ENCODE peak calls at places on chromosomes 2 and 18, in four cellular contexts. K, U, F and S are unnamed samples.

GRCh38 chr2:190060626-190061025 is 1.9 kb downstream of the MSTN start:
- DNase-seq in F (no peak), K (no peak), U (no peak), S (no peak)

GRCh38 chr18:8667846-8668245 is 37.5 kb upstream of the MTCL1 start:
- DNase-seq in K (no peak), U (no peak), F (no peak), S (no peak)

GRCh38 chr18:2889761-2890192 is 43.0 kb downstream of the EMILIN2 start:
- DNase-seq in K (no peak), F (no peak), U (no peak), S (no peak)

GRCh38 chr2:224142397-224143312 is 103.6 kb upstream of the SERPINE2 start:
- DNase-seq in U (no peak), F (no peak), K (peak), S (no peak)

GRCh38 chr2:36485521-36485920 is 112.4 kb downstream of the FEZ2 start:
- DNase-seq in K (peak), U (no peak), F (no peak), S (no peak)

GRCh38 chr2:16625201-16625729 is 40.4 kb downstream of the CYRIA start:
- DNase-seq in U (peak), F (no peak), K (no peak), S (no peak)

GRCh38 chr18:35038881-35039491 is 2.2 kb upstream of the MAPRE2 start:
- DNase-seq in K (no peak), F (no peak), U (peak), S (no peak)

GRCh38 chr2:238326801-238327365 is 6.6 kb downstream of the TRAF3IP1 start:
- DNase-seq in U (no peak), K (no peak), F (no peak), S (no peak)

GRCh38 chr2:26613241-26614204 is 27.6 kb downstream of the CIB4 start:
- DNase-seq in K (no peak), F (no peak), U (no peak), S (no peak)

GRCh38 chr18:69585696-69586095 is 185.0 kb downstream of the DOK6 start:
- DNase-seq in F (no peak), K (no peak), U (no peak), S (no peak)

GRCh38 chr2:2269989-2270562 is 61.0 kb downstream of the MYT1L start:
- DNase-seq in K (no peak), U (no peak), F (no peak), S (no peak)

GRCh38 chr2:236820763-236821344 is 251.2 kb downstream of the ACKR3 start:
- DNase-seq in K (no peak), U (no peak), F (no peak), S (no peak)

GRCh38 chr2:216777637-216778273 is 82.1 kb downstream of the TNP1 start:
- DNase-seq in F (peak), U (peak), K (no peak), S (peak)

GRCh38 chr2:8119782-8120551 is 561.9 kb upstream of the ID2 start:
- DNase-seq in U (no peak), K (peak), F (no peak), S (no peak)

GRCh38 chr18:48913201-48913600 is 37.6 kb downstream of the SMAD7 start:
- DNase-seq in F (no peak), U (peak), K (no peak), S (no peak)

GRCh38 chr2:219912530-219912929 is 285.1 kb downstream of the SLC4A3 start:
- DNase-seq in F (peak), K (peak), U (no peak), S (no peak)

GRCh38 chr18:79788096-79789085 is 9.3 kb upstream of the KCNG2 start:
- DNase-seq in K (no peak), U (no peak), F (peak), S (no peak)

GRCh38 chr2:109322111-109322510 is 193.1 kb downstream of the SH3RF3 start:
- DNase-seq in F (no peak), K (peak), U (no peak), S (no peak)

GRCh38 chr2:29628078-29628765 is 293.2 kb downstream of the ALK start:
- DNase-seq in U (no peak), K (no peak), F (no peak), S (no peak)

GRCh38 chr2:49770919-49771318 is 616.6 kb upstream of the FSHR start:
- DNase-seq in F (peak), K (peak), U (no peak), S (peak)

GRCh38 chr2:105568323-105568610 is 169.4 kb upstream of the FHL2 start:
- DNase-seq in F (no peak), U (no peak), K (no peak), S (no peak)
- TF ChIP-seq CTCF in F (no peak), U (no peak), K (no peak), S (no peak)

DNA sequence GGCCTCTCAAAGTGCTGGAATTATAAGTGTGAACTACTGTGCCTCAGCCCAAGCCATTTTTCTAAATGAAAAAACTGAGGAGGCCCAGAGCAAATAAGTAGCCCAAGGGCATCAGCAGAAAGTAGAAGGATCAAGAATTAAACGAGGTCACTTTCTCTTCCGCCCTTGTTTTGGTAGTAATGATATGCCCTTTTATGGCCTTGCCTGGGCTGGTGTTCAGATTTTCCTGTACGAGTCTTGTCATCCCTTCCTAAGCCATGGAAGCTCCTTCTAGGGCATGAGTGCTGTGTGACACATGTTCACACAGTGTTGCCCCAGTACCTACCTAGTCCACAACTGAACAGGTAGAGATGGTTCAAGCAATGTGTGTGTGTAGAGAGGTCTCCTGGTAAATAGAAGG is 6.6 kb downstream of the HPCAL1 start:
- DNase-seq in K (no peak), F (no peak), U (no peak), S (no peak)
- TF ChIP-seq CTCF in K (no peak), F (no peak), U (no peak), S (no peak)

GRCh38 chr2:119252186-119253113 is 28.8 kb downstream of the STEAP3 start:
- DNase-seq in F (no peak), K (peak), U (no peak), S (no peak)
- TF ChIP-seq CTCF in F (no peak), K (no peak), U (no peak), S (no peak)

DNA sequence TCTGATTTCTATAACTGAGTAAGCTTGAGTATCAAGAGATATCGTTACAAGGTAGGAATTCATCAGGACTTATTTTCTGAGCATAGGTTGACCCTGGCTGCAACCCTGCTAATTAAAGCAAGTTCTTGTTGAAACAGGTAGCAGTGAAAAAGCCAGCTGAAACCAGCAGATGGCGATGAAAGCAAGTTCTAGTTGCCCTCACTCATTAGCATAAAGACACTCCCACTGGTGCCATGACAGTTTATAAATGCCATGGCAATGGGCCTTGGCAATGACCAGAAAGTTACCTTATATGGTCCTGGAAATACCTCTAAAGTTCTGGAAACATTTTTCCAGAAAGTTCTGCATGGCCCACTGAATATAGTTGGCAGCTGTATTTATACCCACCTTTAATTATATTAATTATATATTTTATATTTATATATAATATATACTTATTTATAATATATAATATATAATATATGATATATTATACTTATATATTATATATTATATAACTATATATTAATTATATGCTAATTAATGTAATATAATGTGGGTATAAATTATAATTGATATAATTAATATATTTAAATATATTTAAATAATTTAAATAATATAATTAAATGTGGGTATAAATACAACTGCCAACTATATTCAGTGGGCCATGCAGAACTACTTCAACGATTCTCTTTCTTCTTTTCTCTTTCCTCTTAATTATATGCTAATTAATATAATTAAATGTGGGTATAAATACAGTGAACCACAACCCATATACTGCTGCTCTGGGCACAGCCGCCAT is 188.0 kb downstream of the CDH7 start:
- DNase-seq in K (peak), U (peak), F (peak), S (peak)
- TF ChIP-seq CTCF in K (peak), U (peak), F (peak), S (peak)

DNA sequence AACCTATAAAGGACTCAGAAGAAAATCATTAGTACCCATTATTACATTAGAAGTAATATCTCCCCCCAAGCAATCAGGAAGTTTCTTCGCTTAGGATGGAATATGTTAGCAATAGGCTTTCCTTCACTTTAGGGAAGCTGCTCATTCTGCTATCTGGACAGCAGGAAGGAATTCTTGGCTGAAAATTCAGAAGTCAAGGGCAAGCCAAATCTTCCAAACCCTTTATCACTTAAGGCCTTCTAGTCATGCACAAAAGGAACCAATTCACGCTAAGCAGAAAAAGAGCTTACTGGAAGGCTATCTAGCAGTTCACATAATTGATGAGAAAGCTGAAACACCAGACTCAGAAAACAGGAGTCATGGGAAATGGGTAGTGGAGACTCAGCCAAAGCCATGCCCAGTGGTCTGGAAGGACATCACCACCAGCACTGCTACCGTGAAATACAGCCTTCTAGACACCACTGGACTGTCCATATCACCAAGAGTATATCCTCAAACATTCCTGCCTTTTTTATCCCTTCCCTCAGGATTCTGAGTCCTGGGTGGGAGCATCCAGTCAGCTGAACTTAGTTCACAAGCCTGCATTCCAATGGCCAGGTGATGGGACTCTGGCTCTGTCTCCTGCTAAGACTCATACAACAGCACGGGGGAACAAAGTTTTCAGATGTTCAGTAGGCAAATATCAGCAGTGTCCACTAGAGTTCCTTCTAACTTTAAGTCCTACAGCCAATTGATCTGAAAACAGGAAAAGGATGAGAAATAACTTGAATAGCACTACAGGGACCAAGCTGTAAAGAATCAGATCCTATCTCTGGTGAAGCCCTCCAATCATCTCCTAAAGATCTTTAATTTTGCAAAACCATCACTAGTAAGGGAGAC is 14.8 kb upstream of the ADAM17 start:
- DNase-seq in U (no peak), K (no peak), F (no peak), S (no peak)
- TF ChIP-seq CTCF in U (no peak), K (no peak), F (no peak), S (peak)